ENCODE peak calls at places on chromosome 12, in five cellular contexts. One of them, this sample, is unnamed.
A peak's percentile ranks its signal among the peaks of the same experiment; 100 is the strongest.

GRCh38 chr12:104486416-104486815 is 29.7 kb downstream of the CHST11 start:
- DNase-seq in GM23248: peak; percentile 47
- DNase-seq in HCT116: no peak
- DNase-seq in SK-N-SH: no peak
- DNase-seq in hepatocyte: no peak
- DNase-seq in this sample: no peak

GRCh38 chr12:78530065-78530765 is 334.4 kb upstream of the SYT1 start:
- DNase-seq in GM23248: peak; percentile 82
- DNase-seq in HCT116: no peak
- DNase-seq in SK-N-SH: no peak
- DNase-seq in hepatocyte: no peak
- DNase-seq in this sample: no peak

GRCh38 chr12:80432061-80432460 is 12.0 kb upstream of the PTPRQ start:
- DNase-seq in GM23248: no peak
- DNase-seq in HCT116: no peak
- DNase-seq in SK-N-SH: no peak
- DNase-seq in hepatocyte: no peak
- DNase-seq in this sample: no peak

GRCh38 chr12:57896437-57897201 is 44.7 kb upstream of the ATP23 start:
- DNase-seq in GM23248: peak; percentile 77
- DNase-seq in HCT116: no peak
- DNase-seq in SK-N-SH: peak; percentile 82
- DNase-seq in hepatocyte: peak; percentile 82
- DNase-seq in this sample: no peak

GRCh38 chr12:131851741-131852550 is 23.8 kb downstream of the MMP17 start:
- DNase-seq in GM23248: no peak
- DNase-seq in HCT116: no peak
- DNase-seq in SK-N-SH: no peak
- DNase-seq in hepatocyte: no peak
- DNase-seq in this sample: peak; percentile 56

GRCh38 chr12:321606-322326 is 59.1 kb upstream of the SLC6A13 start:
- DNase-seq in GM23248: peak; percentile 22
- DNase-seq in HCT116: peak; percentile 3
- DNase-seq in SK-N-SH: no peak
- DNase-seq in hepatocyte: peak; percentile 31
- DNase-seq in this sample: no peak

GRCh38 chr12:104939089-104939488 is 19.0 kb downstream of the SLC41A2 start:
- DNase-seq in GM23248: no peak
- DNase-seq in HCT116: no peak
- DNase-seq in SK-N-SH: no peak
- DNase-seq in hepatocyte: no peak
- DNase-seq in this sample: no peak

GRCh38 chr12:96070670-96071279 is 35.4 kb upstream of the LTA4H start:
- DNase-seq in GM23248: peak; percentile 57
- DNase-seq in HCT116: no peak
- DNase-seq in SK-N-SH: peak; percentile 23
- DNase-seq in hepatocyte: no peak
- DNase-seq in this sample: peak; percentile 73

GRCh38 chr12:4006743-4007142 is 133.5 kb upstream of the PARP11 start:
- DNase-seq in GM23248: no peak
- DNase-seq in HCT116: no peak
- DNase-seq in SK-N-SH: no peak
- DNase-seq in hepatocyte: no peak
- DNase-seq in this sample: no peak

GRCh38 chr12:22802883-22803640 is 178.1 kb downstream of the ETNK1 start:
- DNase-seq in GM23248: no peak
- DNase-seq in HCT116: no peak
- DNase-seq in SK-N-SH: no peak
- DNase-seq in hepatocyte: no peak
- DNase-seq in this sample: no peak

GRCh38 chr12:88113871-88114270 is 28.0 kb downstream of the CEP290 start:
- DNase-seq in GM23248: peak; percentile 23
- DNase-seq in HCT116: no peak
- DNase-seq in SK-N-SH: no peak
- DNase-seq in hepatocyte: no peak
- DNase-seq in this sample: no peak

GRCh38 chr12:104522985-104523719 is 66.4 kb downstream of the CHST11 start:
- DNase-seq in GM23248: peak; percentile 39
- DNase-seq in HCT116: no peak
- DNase-seq in SK-N-SH: no peak
- DNase-seq in hepatocyte: no peak
- DNase-seq in this sample: no peak

GRCh38 chr12:6450091-6450868 is 1.6 kb upstream of the TAPBPL start:
- DNase-seq in GM23248: peak; percentile 34
- DNase-seq in HCT116: no peak
- DNase-seq in SK-N-SH: no peak
- DNase-seq in hepatocyte: peak; percentile 51
- DNase-seq in this sample: peak; percentile 46

DNA sequence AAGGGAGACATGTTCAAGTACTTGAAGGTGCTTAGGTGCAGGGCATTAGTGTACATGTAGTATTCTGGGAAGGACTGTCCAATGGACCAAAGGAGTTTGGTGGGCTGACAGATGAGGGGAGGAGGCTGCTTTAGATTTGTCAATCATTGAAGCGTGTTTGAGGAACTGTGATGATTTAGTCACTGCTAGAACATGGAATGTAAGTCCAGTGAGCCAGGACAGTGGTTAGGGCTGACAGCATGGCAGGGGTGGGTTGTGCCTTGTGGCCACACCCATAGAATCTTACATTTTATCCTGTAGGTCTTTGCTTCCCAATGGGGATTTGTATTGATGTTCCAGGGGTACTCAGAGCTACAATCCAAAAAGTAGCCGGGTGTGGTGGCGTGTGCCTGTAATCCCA is 24.6 kb downstream of the DIP2B start:
- DNase-seq in GM23248: no peak
- DNase-seq in HCT116: no peak
- DNase-seq in SK-N-SH: no peak
- DNase-seq in hepatocyte: no peak
- DNase-seq in this sample: no peak
- H3K27ac ChIP-seq in GM23248: no peak overlapping the region
- H3K27ac ChIP-seq in HCT116: no peak overlapping the region
- H3K27ac ChIP-seq in SK-N-SH: no peak overlapping the region
- H3K27ac ChIP-seq in hepatocyte: no peak overlapping the region
- H3K27ac ChIP-seq in this sample: no peak overlapping the region

DNA sequence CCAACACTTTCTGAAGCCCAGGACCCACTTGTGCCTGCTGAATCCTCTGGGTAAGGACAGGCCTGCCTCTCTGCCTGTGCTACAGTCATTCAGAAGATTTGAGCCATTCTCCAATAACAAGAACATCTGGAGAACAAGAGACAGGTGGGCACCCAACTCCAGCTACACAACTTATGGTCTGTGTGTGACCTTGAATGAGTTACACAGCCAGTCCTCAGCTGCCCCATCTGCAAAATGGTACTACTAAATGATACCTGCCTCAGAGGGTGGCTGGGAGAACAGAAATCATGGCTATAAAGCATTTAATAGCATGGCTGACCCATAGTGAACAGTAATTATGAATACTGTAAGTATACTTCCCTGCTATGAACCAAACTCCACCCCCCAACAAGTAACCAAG is 4.2 kb downstream of the CKAP4 start:
- DNase-seq in GM23248: no peak
- DNase-seq in HCT116: no peak
- DNase-seq in SK-N-SH: no peak
- DNase-seq in hepatocyte: no peak
- DNase-seq in this sample: no peak
- H3K4me3 ChIP-seq in GM23248: peak overlapping the region; percentile 80
- H3K4me3 ChIP-seq in HCT116: no peak overlapping the region
- H3K4me3 ChIP-seq in SK-N-SH: no peak overlapping the region
- H3K4me3 ChIP-seq in hepatocyte: no peak overlapping the region
- H3K4me3 ChIP-seq in this sample: no peak overlapping the region

DNA sequence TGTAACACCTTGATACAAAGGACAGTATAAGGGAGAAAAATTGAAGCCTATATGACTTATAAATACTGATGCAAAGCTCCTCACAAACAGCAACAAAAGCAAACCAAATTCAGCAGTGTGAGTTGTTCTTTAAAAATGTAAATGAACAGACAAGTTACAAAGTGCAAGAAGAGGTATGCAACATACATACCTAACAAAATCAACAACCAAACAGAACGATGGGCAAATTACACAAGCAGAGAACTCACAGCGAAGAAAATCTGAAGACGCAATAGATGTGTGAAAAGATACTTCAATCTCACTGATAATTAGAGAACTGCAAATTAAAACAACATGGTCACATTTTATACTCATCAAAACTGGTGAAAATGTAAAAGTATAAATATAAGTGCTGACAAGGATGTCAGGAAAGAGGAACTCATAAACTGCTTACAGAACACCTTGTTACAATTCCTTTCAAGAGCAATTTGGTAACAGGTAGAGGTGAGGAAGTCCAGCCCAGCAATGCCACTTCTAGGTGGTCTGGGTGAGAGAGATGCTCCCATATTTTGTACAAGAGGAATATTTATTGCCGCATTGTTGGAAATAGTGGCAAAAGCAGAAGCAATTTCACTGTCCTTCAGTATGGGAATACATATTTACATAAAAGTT is 47.3 kb downstream of the CORO1C start:
- DNase-seq in GM23248: peak; percentile 27
- DNase-seq in HCT116: no peak
- DNase-seq in SK-N-SH: no peak
- DNase-seq in hepatocyte: no peak
- DNase-seq in this sample: no peak
- H3K9me2 ChIP-seq in GM23248: no peaks in the 10 kb centered on the region
- H3K9me2 ChIP-seq in HCT116: no peaks in the 10 kb centered on the region
- H3K9me2 ChIP-seq in SK-N-SH: no peaks in the 10 kb centered on the region
- H3K9me2 ChIP-seq in hepatocyte: no peaks in the 10 kb centered on the region
- H3K9me2 ChIP-seq in this sample: no peaks in the 10 kb centered on the region

DNA sequence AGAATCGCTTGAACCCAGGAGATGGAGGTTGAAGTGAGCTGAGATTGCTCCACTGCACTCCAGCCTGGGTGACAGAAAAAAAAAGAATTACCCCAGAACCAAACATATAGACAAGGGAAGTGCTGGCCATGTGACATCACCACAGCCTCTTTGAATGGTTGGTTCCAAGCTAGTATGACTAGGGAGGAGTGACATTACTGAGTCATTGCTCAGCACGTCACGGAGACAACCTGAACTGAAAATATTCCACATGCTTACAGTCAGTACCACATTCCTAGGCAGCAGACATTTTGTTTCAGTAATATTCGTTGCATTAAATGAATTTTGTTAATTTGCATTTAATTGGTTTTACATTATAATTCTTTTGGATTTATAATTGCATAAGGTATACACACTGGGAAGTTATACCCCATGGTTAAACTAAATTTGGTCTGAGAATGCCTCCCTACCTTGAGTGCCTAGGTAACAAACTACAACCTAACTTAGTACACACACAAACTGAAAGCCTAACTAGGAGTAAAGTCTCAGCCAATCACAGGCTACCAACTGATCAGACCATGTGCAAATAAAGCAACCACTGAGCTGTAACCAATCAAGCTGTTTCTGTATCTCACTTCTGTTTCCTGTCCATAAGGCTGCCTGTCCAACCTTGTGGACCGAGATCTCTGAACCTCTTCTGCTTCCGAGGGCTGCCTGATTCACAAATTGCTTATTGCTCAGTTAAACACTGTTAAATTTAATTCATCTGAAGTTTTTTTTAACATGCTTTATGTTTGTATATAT is 164.4 kb downstream of the CAND1 start:
- DNase-seq in GM23248: peak; percentile 57
- DNase-seq in HCT116: no peak
- DNase-seq in SK-N-SH: no peak
- DNase-seq in hepatocyte: no peak
- DNase-seq in this sample: peak; percentile 60
- H3K27ac ChIP-seq in GM23248: peak overlapping the region; percentile 85
- H3K27ac ChIP-seq in HCT116: no peak overlapping the region
- H3K27ac ChIP-seq in SK-N-SH: peak overlapping the region; percentile 88
- H3K27ac ChIP-seq in hepatocyte: peak overlapping the region; percentile 74
- H3K27ac ChIP-seq in this sample: no peak overlapping the region

GRCh38 chr12:89960011-89960507 is 251.4 kb upstream of the ATP2B1 start:
- DNase-seq in GM23248: peak; percentile 19
- DNase-seq in HCT116: no peak
- DNase-seq in SK-N-SH: no peak
- DNase-seq in hepatocyte: peak; percentile 7
- DNase-seq in this sample: no peak
- H3K4me3 ChIP-seq in GM23248: no peak overlapping the region
- H3K4me3 ChIP-seq in HCT116: no peak overlapping the region
- H3K4me3 ChIP-seq in SK-N-SH: no peak overlapping the region
- H3K4me3 ChIP-seq in hepatocyte: no peak overlapping the region
- H3K4me3 ChIP-seq in this sample: no peak overlapping the region

DNA sequence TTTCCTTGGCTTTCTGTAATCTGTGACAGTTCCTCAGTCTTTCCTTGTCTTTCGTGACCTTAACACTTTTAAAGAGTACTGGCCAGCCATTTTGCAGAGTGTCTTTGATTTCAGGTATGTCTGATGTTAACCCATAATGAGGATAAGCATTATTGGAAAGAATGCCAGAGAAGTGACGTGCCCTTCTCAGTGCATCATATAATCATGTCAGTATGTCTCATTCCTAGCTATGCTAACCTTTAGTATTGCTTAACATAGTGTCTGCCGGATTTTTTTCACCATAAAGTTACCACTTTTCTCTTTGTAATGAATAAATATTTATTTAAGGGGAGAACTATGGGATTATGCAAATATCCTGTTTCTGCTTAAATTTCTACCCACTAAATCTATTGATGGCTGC is 28.5 kb downstream of the RERG start:
- DNase-seq in GM23248: peak; percentile 15
- DNase-seq in HCT116: no peak
- DNase-seq in SK-N-SH: no peak
- DNase-seq in hepatocyte: no peak
- DNase-seq in this sample: no peak
- H3K9me2 ChIP-seq in GM23248: no peaks in the 10 kb centered on the region
- H3K9me2 ChIP-seq in HCT116: no peaks in the 10 kb centered on the region
- H3K9me2 ChIP-seq in SK-N-SH: no peaks in the 10 kb centered on the region
- H3K9me2 ChIP-seq in hepatocyte: no peaks in the 10 kb centered on the region
- H3K9me2 ChIP-seq in this sample: no peaks in the 10 kb centered on the region

This sample was measured in Karpas-422.